ENCODE peak calls at places on chromosomes 4 and X, in ten cellular contexts. D is AG10803, H is transverse colon, V is upper lobe of right lung, S is ovary, W is colonic mucosa, P is right atrium auricular region, T is Peyer's patch, C is bronchial epithelial cell, U is GM23338. Q is an unnamed sample.
A peak's percentile ranks its signal among the peaks of the same experiment; 100 is the strongest.

GRCh38 chr4:182507808-182508207 is 264.6 kb downstream of the TENM3 start:
- DNase-seq in D (no peak), H (no peak), V (no peak), S (no peak), W (no peak), P (no peak), T (no peak), C (no peak), U (peak; percentile 42), Q (no peak)

GRCh38 chr4:185885604-185886003 is 73.6 kb upstream of the SORBS2 start:
- DNase-seq in D (no peak), H (no peak), V (no peak), S (no peak), W (no peak), P (no peak), T (no peak), C (no peak), U (no peak), Q (no peak)

GRCh38 chr4:134337584-134337983 is 136.0 kb upstream of the PABPC4L start:
- DNase-seq in D (no peak), H (no peak), V (no peak), S (no peak), W (no peak), P (no peak), T (no peak), C (no peak), U (no peak), Q (no peak)

GRCh38 chr4:37434469-37434868 is 189.9 kb downstream of the NWD2 start:
- DNase-seq in D (peak; percentile 9), H (no peak), V (no peak), S (no peak), W (no peak), P (no peak), T (no peak), C (peak; percentile 33), U (peak; percentile 40), Q (peak; percentile 31)

GRCh38 chr4:179867300-179867878 is 2375.8 kb upstream of the TENM3 start:
- DNase-seq in D (no peak), H (peak; percentile 51), V (no peak), S (no peak), W (peak; percentile 49), P (no peak), T (peak; percentile 20), C (peak; percentile 24), U (peak; percentile 91), Q (peak; percentile 16)

GRCh38 chrX:136168929-136169735 is 21.8 kb downstream of the FHL1 start:
- DNase-seq in D (peak; percentile 96), H (peak; percentile 47), V (no peak), S (no peak), W (peak; percentile 36), P (peak; percentile 79), T (no peak), C (peak; percentile 53), U (peak; percentile 85), Q (peak; percentile 81)

GRCh38 chrX:152259150-152259549 is 120.8 kb upstream of the MAGEA10 start:
- DNase-seq in D (no peak), H (no peak), V (no peak), S (no peak), W (no peak), P (no peak), T (no peak), C (no peak), U (no peak), Q (no peak)

GRCh38 chr4:184255917-184256642 is 38.4 kb upstream of the ENPP6 start:
- DNase-seq in D (no peak), H (no peak), V (no peak), S (no peak), W (no peak), P (no peak), T (no peak), C (no peak), U (no peak), Q (no peak)

GRCh38 chrX:46573331-46573895 is at the start of gene CHST7:
- DNase-seq in D (peak; percentile 54), H (peak; percentile 69), V (peak; percentile 84), S (peak; percentile 72), W (peak; percentile 56), P (peak; percentile 76), T (peak; percentile 61), C (peak; percentile 31), U (peak; percentile 76), Q (peak; percentile 68)

GRCh38 chr4:4260185-4260751 is 12.2 kb upstream of the TMEM128 start:
- DNase-seq in D (peak; percentile 69), H (no peak), V (no peak), S (no peak), W (no peak), P (no peak), T (no peak), C (peak; percentile 72), U (peak; percentile 26), Q (peak; percentile 86)

GRCh38 chrX:9342581-9343051 is 122.2 kb upstream of the TBL1X start:
- DNase-seq in D (peak; percentile 81), H (peak; percentile 85), V (peak; percentile 84), S (peak; percentile 87), W (peak; percentile 88), P (peak; percentile 82), T (peak; percentile 55), C (no peak), U (peak; percentile 84), Q (peak; percentile 89)

DNA sequence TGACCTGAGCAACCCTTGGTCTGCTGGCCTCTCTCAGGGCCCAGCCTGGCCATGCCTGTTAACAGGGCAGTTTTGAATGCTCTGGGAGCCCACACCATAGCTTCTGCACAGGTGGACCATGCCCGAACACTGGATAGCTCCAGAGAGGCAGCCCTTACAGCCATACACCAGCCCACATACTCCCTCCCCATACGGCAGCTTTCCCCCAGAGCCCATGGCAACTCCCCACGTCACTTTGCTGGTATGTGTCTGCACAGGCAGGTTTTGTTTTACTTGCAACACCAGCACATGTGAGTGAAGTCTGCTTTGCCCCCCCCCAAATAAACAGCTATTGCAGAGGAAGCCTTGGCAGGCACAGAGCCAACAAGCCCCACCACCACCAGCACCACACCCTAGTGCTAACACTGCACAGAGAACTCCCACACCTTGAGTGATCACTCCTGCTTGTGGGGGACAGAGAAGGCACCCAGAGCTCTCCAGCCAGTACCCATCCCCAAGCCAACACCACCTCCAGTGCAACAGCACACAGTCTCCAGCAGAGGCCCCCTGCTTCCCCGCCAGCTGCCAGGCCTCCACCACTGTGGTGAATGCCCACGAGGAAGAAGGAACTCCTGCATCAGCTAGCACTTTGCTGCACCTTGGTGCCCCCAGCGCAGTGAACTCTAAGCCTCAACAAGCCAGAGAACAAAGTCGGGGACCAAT is 87.3 kb downstream of the STPG2 start:
- DNase-seq in D (no peak), H (no peak), V (no peak), S (no peak), W (no peak), P (no peak), T (no peak), C (peak; percentile 6), U (peak; percentile 6), Q (no peak)
- TF ChIP-seq CTCF in D (no peak), H (no peak), V (no peak), S (no peak), W (no peak), P (no peak), T (no peak), C (no peak), U (no peak), Q (no peak)

GRCh38 chr4:111798840-111799239 is 346.4 kb upstream of the FAM241A start:
- DNase-seq in D (no peak), H (no peak), V (no peak), S (no peak), W (no peak), P (no peak), T (no peak), C (no peak), U (peak; percentile 72), Q (no peak)
- TF ChIP-seq CTCF in D (peak; percentile 18), H (no peak), V (no peak), S (no peak), W (no peak), P (no peak), T (peak; percentile 4), C (no peak), U (peak; percentile 68), Q (no peak)

GRCh38 chrX:145394344-145394743 is 147.0 kb downstream of the SPANXN1 start:
- DNase-seq in D (no peak), H (no peak), V (no peak), S (no peak), W (no peak), P (no peak), T (no peak), C (no peak), U (no peak), Q (no peak)

GRCh38 chrX:145396612-145397011 is 149.3 kb downstream of the SPANXN1 start:
- DNase-seq in D (no peak), H (no peak), V (no peak), S (no peak), W (no peak), P (no peak), T (no peak), C (no peak), U (no peak), Q (no peak)

GRCh38 chrX:145393702-145394235 is 146.5 kb downstream of the SPANXN1 start:
- DNase-seq in D (no peak), H (no peak), V (no peak), S (no peak), W (no peak), P (no peak), T (no peak), C (no peak), U (peak; percentile 11), Q (no peak)
- TF ChIP-seq CTCF in D (no peak), H (no peak), V (peak; percentile 11), S (no peak), W (peak; percentile 31), P (peak; percentile 24), T (no peak), C (peak; percentile 3), U (peak; percentile 50), Q (no peak)

DNA sequence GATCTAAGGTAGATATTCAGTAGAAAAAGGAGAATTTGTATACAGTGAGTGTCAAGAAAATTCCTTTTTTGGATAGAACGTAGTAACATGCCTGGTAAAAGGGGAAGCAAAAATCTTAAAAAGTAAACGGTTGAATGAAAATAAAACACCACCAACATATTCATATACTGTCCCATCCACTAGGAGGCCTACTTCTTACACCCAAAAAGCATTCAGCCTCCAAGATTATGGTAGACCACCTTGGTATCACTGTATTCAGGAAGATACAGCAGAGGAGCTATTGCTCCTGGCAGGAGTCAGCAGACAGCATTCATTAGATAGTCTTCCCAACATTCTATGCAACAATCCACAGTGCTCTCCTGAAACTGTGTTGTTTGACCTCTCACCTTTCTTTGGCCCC is 274.6 kb upstream of the MAGEB2 start:
- DNase-seq in D (no peak), H (no peak), V (no peak), S (no peak), W (no peak), P (no peak), T (no peak), C (no peak), U (peak; percentile 3), Q (no peak)
- TF ChIP-seq CTCF in D (no peak), H (no peak), V (no peak), S (no peak), W (no peak), P (no peak), T (no peak), C (no peak), U (peak; percentile 23), Q (no peak)

Q was measured in cardiac fibroblast.